ENCODE peak calls at places on chromosome 6, in seven cellular contexts. B is thoracic aorta, D is vagina, M is fibroblast of the aortic adventitia, E is foreskin fibroblast, Z is HL-60, S is kidney. V is an unnamed sample.

GRCh38 chr6:34358389-34358906 is 34.0 kb downstream of the NUDT3 start:
- DNase-seq in B (no peak), D (no peak), M (peak; percentile 57), E (peak; percentile 74), Z (no peak), S (no peak), V (peak; percentile 68)

GRCh38 chr6:107132330-107132954 is 17.1 kb upstream of the BEND3 start:
- DNase-seq in B (no peak), D (no peak), M (peak; percentile 52), E (no peak), Z (no peak), S (no peak), V (peak; percentile 20)

GRCh38 chr6:97394160-97394748 is 111.2 kb upstream of the MMS22L start:
- DNase-seq in B (no peak), D (no peak), M (peak; percentile 73), E (peak; percentile 12), Z (peak; percentile 20), S (no peak), V (no peak)

GRCh38 chr6:656460-657252 is at the start of gene HUS1B:
- DNase-seq in B (no peak), D (no peak), M (no peak), E (no peak), Z (no peak), S (peak; percentile 69), V (no peak)

GRCh38 chr6:79188101-79188500 is 46.4 kb downstream of the HMGN3 start:
- DNase-seq in B (no peak), D (no peak), M (no peak), E (no peak), Z (no peak), S (no peak), V (no peak)

GRCh38 chr6:43667245-43668150 is 20.1 kb downstream of the MRPS18A start:
- DNase-seq in B (no peak), D (no peak), M (peak; percentile 64), E (peak; percentile 40), Z (peak; percentile 36), S (peak; percentile 90), V (peak; percentile 88)

GRCh38 chr6:149887343-149887742 is 10.6 kb downstream of the RAET1E start:
- DNase-seq in B (no peak), D (no peak), M (peak; percentile 43), E (peak; percentile 55), Z (no peak), S (no peak), V (no peak)

GRCh38 chr6:44190712-44191111 is 26.0 kb upstream of the MYMX start:
- DNase-seq in B (no peak), D (no peak), M (no peak), E (no peak), Z (no peak), S (no peak), V (no peak)

GRCh38 chr6:39520411-39520810 is 197.9 kb upstream of the KCNK16 start:
- DNase-seq in B (no peak), D (no peak), M (no peak), E (no peak), Z (no peak), S (no peak), V (no peak)

GRCh38 chr6:159833556-159833955 is 33.5 kb downstream of the PNLDC1 start:
- DNase-seq in B (no peak), D (no peak), M (peak; percentile 80), E (peak; percentile 67), Z (no peak), S (no peak), V (no peak)

GRCh38 chr6:88165877-88166492 is at the start of gene CNR1:
- DNase-seq in B (no peak), D (no peak), M (no peak), E (peak; percentile 18), Z (no peak), S (peak; percentile 89), V (peak; percentile 32)

GRCh38 chr6:52643158-52643557 is 27.8 kb upstream of the TMEM14A start:
- DNase-seq in B (no peak), D (no peak), M (no peak), E (no peak), Z (no peak), S (no peak), V (no peak)

GRCh38 chr6:26553739-26554668 is 15.8 kb downstream of the HMGN4 start:
- DNase-seq in B (peak; percentile 45), D (no peak), M (peak; percentile 99), E (peak; percentile 90), Z (peak; percentile 80), S (peak; percentile 87), V (peak; percentile 81)

GRCh38 chr6:70547905-70548304 is 18.8 kb upstream of the SDHAF4 start:
- DNase-seq in B (no peak), D (no peak), M (no peak), E (no peak), Z (no peak), S (no peak), V (no peak)

GRCh38 chr6:168403370-168404005 is 37.5 kb upstream of the SMOC2 start:
- DNase-seq in B (no peak), D (no peak), M (no peak), E (no peak), Z (no peak), S (no peak), V (no peak)

GRCh38 chr6:1395941-1396908 is 6.8 kb downstream of the FOXF2 start:
- DNase-seq in B (no peak), D (no peak), M (no peak), E (no peak), Z (no peak), S (no peak), V (no peak)

GRCh38 chr6:142771162-142771561 is 173.8 kb downstream of the HIVEP2 start:
- DNase-seq in B (no peak), D (no peak), M (no peak), E (no peak), Z (no peak), S (no peak), V (no peak)

GRCh38 chr6:117444600-117444999 is 18.9 kb upstream of the ROS1 start:
- DNase-seq in B (no peak), D (no peak), M (peak; percentile 61), E (peak; percentile 73), Z (no peak), S (no peak), V (no peak)

GRCh38 chr6:92826633-92827032 is 592.7 kb downstream of the EPHA7 start:
- DNase-seq in B (no peak), D (no peak), M (no peak), E (no peak), Z (no peak), S (no peak), V (no peak)

GRCh38 chr6:33575211-33575610 is 4.9 kb downstream of the BAK1 start:
- DNase-seq in B (no peak), D (no peak), M (no peak), E (no peak), Z (no peak), S (no peak), V (no peak)

GRCh38 chr6:116387374-116387773 is 16.6 kb downstream of the DSE start:
- DNase-seq in B (no peak), D (no peak), M (peak; percentile 62), E (peak; percentile 51), Z (no peak), S (no peak), V (no peak)

GRCh38 chr6:27776504-27776903 is 135.7 kb downstream of the OR2B2 start:
- DNase-seq in B (no peak), D (peak; percentile 37), M (no peak), E (no peak), Z (no peak), S (no peak), V (no peak)

DNA sequence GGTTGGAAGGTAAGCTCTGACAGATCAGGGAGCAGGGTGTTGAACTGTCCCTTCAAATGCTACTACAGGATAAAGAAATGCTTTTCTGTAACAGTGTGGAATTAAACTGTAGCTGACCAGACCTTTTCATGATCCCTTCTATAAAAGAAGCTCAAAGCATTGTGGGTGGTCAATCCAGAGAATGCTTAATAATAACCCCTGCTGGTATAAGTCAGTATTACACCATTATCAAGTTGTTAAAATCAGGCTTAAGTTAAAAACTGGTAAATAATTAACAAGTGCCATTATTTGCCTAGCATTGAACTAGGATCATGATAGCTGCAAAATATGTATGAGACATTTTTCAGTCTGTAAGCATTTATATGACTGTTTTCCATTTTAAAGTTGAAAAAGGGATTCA is 468.9 kb downstream of the PKHD1 start:
- DNase-seq in B (no peak), D (no peak), M (no peak), E (no peak), Z (no peak), S (no peak), V (no peak)
- TF ChIP-seq CTCF in B (peak; percentile 12), D (peak; percentile 5), M (no peak), E (no peak), Z (peak; percentile 5), S (no peak), V (no peak)

GRCh38 chr6:125970760-125971159 is 14.2 kb downstream of the HINT3 start:
- DNase-seq in B (no peak), D (no peak), M (no peak), E (no peak), Z (no peak), S (no peak), V (no peak)

GRCh38 chr6:125979101-125979500 is 7.2 kb upstream of the TRMT11 start:
- DNase-seq in B (no peak), D (no peak), M (no peak), E (no peak), Z (no peak), S (no peak), V (no peak)

GRCh38 chr6:125968493-125968892 is 11.9 kb downstream of the HINT3 start:
- DNase-seq in B (no peak), D (no peak), M (no peak), E (no peak), Z (no peak), S (no peak), V (no peak)

DNA sequence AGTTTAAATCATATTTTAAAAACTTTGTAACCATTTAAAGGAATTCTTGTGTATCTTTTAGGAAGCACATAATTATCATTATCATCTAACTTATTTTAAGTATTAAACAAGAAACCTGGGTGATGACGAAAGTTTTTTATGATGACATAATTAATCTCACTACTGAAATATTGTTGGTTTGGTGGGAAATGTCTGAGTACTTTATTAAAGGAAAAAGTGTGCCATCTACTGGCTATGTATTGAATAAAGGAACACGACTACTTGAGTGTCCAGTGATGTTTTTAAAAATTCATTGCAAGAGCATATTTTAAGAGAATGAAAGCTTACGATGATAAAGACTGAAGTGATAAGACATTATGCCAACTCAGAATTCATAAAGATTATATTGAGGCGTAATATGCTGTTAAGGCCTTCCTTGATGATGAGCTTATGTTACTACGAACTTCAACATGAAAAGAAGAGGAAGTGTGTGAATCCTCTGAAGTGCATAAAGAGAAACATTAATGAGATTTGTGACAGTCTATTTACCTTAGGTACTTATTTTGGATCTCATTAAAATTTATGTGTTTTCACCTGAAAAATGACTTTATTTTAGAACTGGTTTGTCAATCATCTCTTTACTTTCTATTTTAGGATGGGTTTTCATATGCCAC is 12.0 kb upstream of the TRMT11 start:
- DNase-seq in B (no peak), D (no peak), M (peak; percentile 86), E (peak; percentile 18), Z (peak; percentile 40), S (no peak), V (no peak)
- TF ChIP-seq CTCF in B (peak; percentile 45), D (peak; percentile 18), M (peak; percentile 46), E (peak; percentile 35), Z (no peak), S (peak; percentile 52), V (peak; percentile 25)

GRCh38 chr6:12423852-12424251 is 133.7 kb downstream of the EDN1 start:
- DNase-seq in B (no peak), D (no peak), M (peak; percentile 17), E (no peak), Z (no peak), S (no peak), V (no peak)
- TF ChIP-seq CTCF in B (no peak), D (no peak), M (no peak), E (no peak), Z (no peak), S (no peak), V (no peak)

GRCh38 chr6:74549746-74550145 is 656.1 kb downstream of the COL12A1 start:
- DNase-seq in B (no peak), D (no peak), M (no peak), E (no peak), Z (no peak), S (no peak), V (no peak)
- TF ChIP-seq CTCF in B (no peak), D (no peak), M (no peak), E (no peak), Z (no peak), S (no peak), V (no peak)

V was measured in ovary.